ENCODE peak calls at places on chromosomes 6 and 20, in seven cellular contexts. W is NCI-H1417; P is transverse colon; D is lung microvascular endothelial cell; J is CD4-positive, alpha-beta memory T cell; H is activated naive CD8-positive, alpha-beta T cell treated with anti-CD3 and anti-CD28 coated beads, Interleukin-2, amount 50 U/mL, for 24 hours; F is endothelial cell. Q is an unnamed sample.

GRCh38 chr20:47857994-47858557 is 72.8 kb upstream of the SULF2 start:
- DNase-seq in W (peak; percentile 33), P (no peak), D (peak; percentile 55), J (no peak), H (no peak), F (no peak), Q (no peak)

GRCh38 chr6:108944707-108945685 is 96.8 kb downstream of the ARMC2 start:
- DNase-seq in W (no peak), P (no peak), D (no peak), J (no peak), H (no peak), F (no peak), Q (peak; percentile 62)

GRCh38 chr6:134519456-134519855 is 201.5 kb upstream of the SGK1 start:
- DNase-seq in W (no peak), P (no peak), D (peak; percentile 87), J (peak; percentile 51), H (peak; percentile 28), F (no peak), Q (no peak)

GRCh38 chr20:47269309-47270165 is 87.0 kb downstream of the ZMYND8 start:
- DNase-seq in W (no peak), P (no peak), D (no peak), J (no peak), H (no peak), F (no peak), Q (no peak)

GRCh38 chr6:104326173-104327001 is 533.3 kb downstream of the HACE1 start:
- DNase-seq in W (no peak), P (no peak), D (no peak), J (no peak), H (no peak), F (no peak), Q (no peak)

GRCh38 chr6:106069478-106069877 is 16.7 kb upstream of the PRDM1 start:
- DNase-seq in W (peak; percentile 99), P (no peak), D (peak; percentile 48), J (no peak), H (no peak), F (no peak), Q (peak; percentile 76)

GRCh38 chr20:50286609-50287008 is 96.0 kb downstream of the CEBPB start:
- DNase-seq in W (no peak), P (peak; percentile 43), D (no peak), J (no peak), H (no peak), F (no peak), Q (no peak)

GRCh38 chr20:2697768-2698167 is 5.2 kb downstream of the EBF4 start:
- DNase-seq in W (no peak), P (no peak), D (no peak), J (no peak), H (no peak), F (no peak), Q (no peak)

GRCh38 chr6:33622456-33623431 is 1.6 kb downstream of the ITPR3 start:
- DNase-seq in W (no peak), P (peak; percentile 59), D (peak; percentile 31), J (no peak), H (no peak), F (no peak), Q (no peak)

GRCh38 chr6:113949499-113949898 is 21.4 kb downstream of the HDAC2 start:
- DNase-seq in W (no peak), P (no peak), D (no peak), J (no peak), H (no peak), F (no peak), Q (no peak)

GRCh38 chr6:98036344-98036743 is 753.3 kb upstream of the MMS22L start:
- DNase-seq in W (no peak), P (no peak), D (no peak), J (no peak), H (no peak), F (no peak), Q (no peak)

GRCh38 chr6:11093065-11093590 is 506 bp upstream of the SMIM13 start:
- DNase-seq in W (peak; percentile 54), P (peak; percentile 58), D (peak; percentile 41), J (no peak), H (no peak), F (no peak), Q (no peak)

Q was measured in AG04450.